ENCODE peak calls at places on chromosomes 12 and 14, in six cellular contexts. V is GM12878, B is H1, Z is HepG2, M is K562, A is SK-N-SH. I is an unnamed sample.

GRCh38 chr12:49108958-49109404 is 1.7 kb downstream of the LMBR1L start:
- DNase-seq in Z (peak; percentile 23), B (no peak), V (no peak), M (peak; percentile 84), A (no peak), I (no peak)

GRCh38 chr14:100147181-100147631 is 12.2 kb downstream of the DEGS2 start:
- DNase-seq in A (peak; percentile 26), Z (no peak), V (no peak), M (no peak), B (no peak), I (no peak)

GRCh38 chr14:103398427-103399195 is 13.4 kb downstream of the MARK3 start:
- DNase-seq in B (no peak), A (no peak), V (no peak), Z (no peak), M (no peak), I (no peak)

GRCh38 chr14:34027990-34028490 is 77.2 kb upstream of the EGLN3 start:
- DNase-seq in M (no peak), Z (no peak), V (no peak), B (no peak), A (no peak), I (no peak)

GRCh38 chr12:48592591-48593086 is 22.8 kb upstream of the LALBA start:
- DNase-seq in A (no peak), B (no peak), V (no peak), M (no peak), Z (no peak), I (no peak)

GRCh38 chr12:54388214-54389138 is 3.9 kb upstream of the ZNF385A start:
- DNase-seq in A (peak; percentile 60), Z (no peak), V (no peak), M (peak; percentile 76), B (no peak), I (peak; percentile 56)

GRCh38 chr12:47488888-47489287 is 216.9 kb downstream of the RPAP3 start:
- DNase-seq in V (no peak), M (no peak), A (no peak), B (no peak), Z (no peak), I (no peak)

GRCh38 chr14:22433059-22433458 is 156.0 kb downstream of the DAD1 start:
- DNase-seq in V (no peak), B (no peak), A (no peak), Z (no peak), M (no peak), I (no peak)

GRCh38 chr12:130832561-130833209 is 6.4 kb downstream of the STX2 start:
- DNase-seq in Z (no peak), M (peak; percentile 91), A (no peak), V (no peak), B (no peak), I (no peak)

GRCh38 chr12:130791699-130792098 is 47.4 kb downstream of the STX2 start:
- DNase-seq in B (no peak), A (no peak), V (no peak), M (no peak), Z (no peak), I (no peak)

GRCh38 chr12:121115530-121115929 is 17.1 kb upstream of the P2RX7 start:
- DNase-seq in A (no peak), V (no peak), B (no peak), M (no peak), Z (no peak), I (no peak)

GRCh38 chr12:46465307-46465706 is 92.7 kb upstream of the SLC38A2 start:
- DNase-seq in Z (peak; percentile 28), A (no peak), M (no peak), V (no peak), B (no peak), I (no peak)

GRCh38 chr12:10722502-10722904 is 620 bp downstream of the YBX3 start:
- DNase-seq in M (peak; percentile 43), V (no peak), A (peak; percentile 23), B (peak; percentile 67), Z (peak; percentile 19), I (peak; percentile 45)

GRCh38 chr14:53055003-53055402 is 98.1 kb downstream of the DDHD1 start:
- DNase-seq in V (peak; percentile 15), Z (peak; percentile 38), M (peak; percentile 41), A (peak; percentile 45), B (no peak), I (peak; percentile 68)

GRCh38 chr14:53060046-53060445 is 93.1 kb downstream of the DDHD1 start:
- DNase-seq in M (no peak), Z (no peak), V (no peak), B (no peak), A (no peak), I (no peak)

GRCh38 chr14:53048631-53049030 is 97.8 kb upstream of the FERMT2 start:
- DNase-seq in B (no peak), A (no peak), V (no peak), Z (no peak), M (no peak), I (no peak)

GRCh38 chr14:53054457-53054856 is 98.7 kb downstream of the DDHD1 start:
- DNase-seq in A (no peak), Z (no peak), B (no peak), V (no peak), M (no peak), I (no peak)
- TF ChIP-seq JUND in A (no peak), Z (no peak), B (no peak), V (no peak), M (no peak), I (no peak)

DNA sequence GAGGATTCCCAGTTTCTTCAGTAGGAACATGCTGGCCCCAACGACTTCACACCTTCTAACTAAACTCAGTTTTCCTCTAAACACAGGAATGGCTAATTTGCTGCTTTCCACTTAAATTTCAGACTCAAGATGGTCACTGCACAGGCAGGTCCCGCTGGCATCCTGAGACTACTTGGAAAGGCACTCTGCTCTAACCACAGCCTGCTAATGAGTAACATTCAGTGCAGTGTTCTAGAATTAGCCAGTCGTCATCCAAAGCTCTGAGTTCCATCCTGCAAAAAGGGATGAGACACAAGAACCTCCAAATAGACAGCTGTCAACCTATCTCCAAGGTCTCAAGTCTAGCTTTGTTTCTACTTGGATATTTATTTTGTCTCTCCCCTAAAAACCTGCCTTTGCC is 6.0 kb downstream of the CCDC92 start:
- DNase-seq in A (no peak), Z (no peak), B (no peak), M (no peak), V (no peak), I (no peak)
- TF ChIP-seq JUND in A (no peak), Z (no peak), B (no peak), M (no peak), V (no peak), I (no peak)

GRCh38 chr12:89162704-89163261 is 189.5 kb downstream of the DUSP6 start:
- DNase-seq in V (peak; percentile 23), A (no peak), B (no peak), Z (no peak), M (peak; percentile 30), I (no peak)

GRCh38 chr12:89157413-89157812 is 194.9 kb downstream of the DUSP6 start:
- DNase-seq in V (no peak), M (no peak), A (no peak), B (no peak), Z (peak; percentile 18), I (no peak)

GRCh38 chr12:89163918-89164317 is 188.4 kb downstream of the DUSP6 start:
- DNase-seq in B (no peak), Z (no peak), A (no peak), M (no peak), V (no peak), I (no peak)

GRCh38 chr12:89161553-89161952 is 190.7 kb downstream of the DUSP6 start:
- DNase-seq in M (no peak), A (no peak), V (no peak), B (no peak), Z (no peak), I (no peak)

GRCh38 chr12:89160716-89161123 is 191.6 kb downstream of the DUSP6 start:
- DNase-seq in Z (no peak), V (no peak), A (peak; percentile 14), B (no peak), M (peak; percentile 8), I (no peak)
- TF ChIP-seq JUND in Z (no peak), V (no peak), A (peak; percentile 38), B (no peak), M (no peak), I (no peak)

DNA sequence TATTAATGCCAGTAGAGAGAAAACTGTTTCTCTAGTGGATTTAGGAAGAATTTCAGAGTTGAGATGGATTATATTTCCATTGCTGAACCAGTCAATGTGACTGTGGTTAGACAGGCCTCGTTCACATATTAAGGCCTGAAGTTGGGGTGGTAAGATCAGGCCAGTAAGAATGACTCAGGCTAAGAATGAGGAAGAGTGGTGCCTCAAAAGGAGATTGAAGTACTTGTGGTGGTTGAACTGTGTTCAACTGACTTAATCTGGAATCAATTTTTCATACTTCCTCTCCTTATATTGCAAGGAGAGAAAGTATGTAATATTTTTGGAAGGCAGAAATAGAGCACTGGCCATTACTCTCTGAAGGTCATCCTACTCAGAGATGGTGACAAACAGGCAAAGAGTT is 37.8 kb upstream of the ATF7IP start:
- DNase-seq in Z (no peak), V (no peak), B (no peak), A (no peak), M (no peak), I (no peak)
- TF ChIP-seq JUND in Z (no peak), V (no peak), B (no peak), A (no peak), M (no peak), I (no peak)

GRCh38 chr14:63713058-63713457 is 14.8 kb downstream of the SGPP1 start:
- DNase-seq in V (no peak), A (no peak), B (no peak), M (no peak), Z (no peak), I (no peak)

GRCh38 chr14:63712123-63712522 is 15.7 kb downstream of the SGPP1 start:
- DNase-seq in Z (no peak), A (no peak), M (no peak), V (no peak), B (no peak), I (no peak)

GRCh38 chr14:63713765-63714164 is 14.1 kb downstream of the SGPP1 start:
- DNase-seq in A (no peak), Z (no peak), M (peak; percentile 37), V (no peak), B (no peak), I (no peak)

GRCh38 chr14:63717704-63718103 is 10.2 kb downstream of the SGPP1 start:
- DNase-seq in B (no peak), A (peak; percentile 22), V (no peak), Z (no peak), M (peak; percentile 16), I (no peak)
- TF ChIP-seq JUND in B (no peak), A (no peak), V (no peak), Z (no peak), M (no peak), I (no peak)

GRCh38 chr14:91062600-91062999 is 2.2 kb upstream of the RPS6KA5 start:
- DNase-seq in M (no peak), A (no peak), V (no peak), B (no peak), Z (no peak), I (no peak)

GRCh38 chr14:91061309-91061887 is 957 bp upstream of the RPS6KA5 start:
- DNase-seq in V (no peak), M (peak; percentile 12), Z (no peak), B (no peak), A (peak; percentile 27), I (no peak)

GRCh38 chr14:91060472-91061308 is at the start of gene RPS6KA5:
- DNase-seq in A (peak; percentile 92), M (peak; percentile 98), Z (peak; percentile 100), B (peak; percentile 98), V (peak; percentile 100), I (peak; percentile 100)

GRCh38 chr14:91058017-91058675 is 2.3 kb downstream of the RPS6KA5 start:
- DNase-seq in B (no peak), Z (no peak), V (no peak), A (no peak), M (no peak), I (no peak)

GRCh38 chr14:91059576-91060471 is 617 bp downstream of the RPS6KA5 start:
- DNase-seq in A (peak; percentile 89), V (no peak), Z (peak; percentile 14), B (peak; percentile 77), M (peak; percentile 28), I (peak; percentile 69)
- TF ChIP-seq JUND in A (no peak), V (no peak), Z (no peak), B (no peak), M (no peak), I (no peak)